ENCODE peak calls at places on chromosome 17, in nine cellular contexts. Y is ovary, E is fibroblast of the aortic adventitia, R is heart left ventricle, L is colonic mucosa, H is neural crest cell, A is choroid plexus epithelial cell, U is omental fat pad, Q is uterus. V is an unnamed sample.

GRCh38 chr17:80575057-80575875 is 30.6 kb downstream of the RPTOR start:
- DNase-seq in Y (peak), E (peak), R (peak), L (peak), H (peak), A (peak), U (peak), Q (peak), V (peak)

GRCh38 chr17:54891176-54891821 is 9.4 kb upstream of the TOM1L1 start:
- DNase-seq in Y (no peak), E (peak), R (no peak), L (no peak), H (peak), A (peak), U (no peak), Q (no peak), V (peak)

GRCh38 chr17:13550291-13550690 is 51.4 kb downstream of the HS3ST3A1 start:
- DNase-seq in Y (no peak), E (no peak), R (no peak), L (no peak), H (no peak), A (no peak), U (no peak), Q (no peak), V (no peak)

GRCh38 chr17:550776-551175 is 163.9 kb downstream of the VPS53 start:
- DNase-seq in Y (no peak), E (peak), R (no peak), L (no peak), H (no peak), A (peak), U (no peak), Q (no peak), V (no peak)

GRCh38 chr17:409308-409847 is 56.8 kb upstream of the RPH3AL start:
- DNase-seq in Y (peak), E (no peak), R (no peak), L (no peak), H (no peak), A (no peak), U (no peak), Q (no peak), V (no peak)

GRCh38 chr17:40499551-40500189 is 1.8 kb downstream of the TNS4 start:
- DNase-seq in Y (peak), E (peak), R (peak), L (peak), H (peak), A (peak), U (peak), Q (peak), V (peak)

GRCh38 chr17:62823111-62823895 is 15.2 kb upstream of the MARCHF10 start:
- DNase-seq in Y (no peak), E (no peak), R (no peak), L (no peak), H (no peak), A (peak), U (no peak), Q (no peak), V (no peak)

GRCh38 chr17:44002141-44002848 is 2.1 kb upstream of the NAGS start:
- DNase-seq in Y (no peak), E (peak), R (no peak), L (no peak), H (no peak), A (peak), U (no peak), Q (no peak), V (no peak)

GRCh38 chr17:53749178-53749577 is 73.5 kb upstream of the KIF2B start:
- DNase-seq in Y (no peak), E (peak), R (no peak), L (no peak), H (no peak), A (no peak), U (no peak), Q (no peak), V (no peak)

GRCh38 chr17:4334776-4335175 is 31.7 kb downstream of the UBE2G1 start:
- DNase-seq in Y (no peak), E (no peak), R (no peak), L (no peak), H (no peak), A (no peak), U (no peak), Q (no peak), V (no peak)
- TF ChIP-seq CTCF in Y (no peak), E (no peak), R (no peak), L (no peak), H (no peak), A (no peak), U (no peak), Q (no peak), V (no peak)

DNA sequence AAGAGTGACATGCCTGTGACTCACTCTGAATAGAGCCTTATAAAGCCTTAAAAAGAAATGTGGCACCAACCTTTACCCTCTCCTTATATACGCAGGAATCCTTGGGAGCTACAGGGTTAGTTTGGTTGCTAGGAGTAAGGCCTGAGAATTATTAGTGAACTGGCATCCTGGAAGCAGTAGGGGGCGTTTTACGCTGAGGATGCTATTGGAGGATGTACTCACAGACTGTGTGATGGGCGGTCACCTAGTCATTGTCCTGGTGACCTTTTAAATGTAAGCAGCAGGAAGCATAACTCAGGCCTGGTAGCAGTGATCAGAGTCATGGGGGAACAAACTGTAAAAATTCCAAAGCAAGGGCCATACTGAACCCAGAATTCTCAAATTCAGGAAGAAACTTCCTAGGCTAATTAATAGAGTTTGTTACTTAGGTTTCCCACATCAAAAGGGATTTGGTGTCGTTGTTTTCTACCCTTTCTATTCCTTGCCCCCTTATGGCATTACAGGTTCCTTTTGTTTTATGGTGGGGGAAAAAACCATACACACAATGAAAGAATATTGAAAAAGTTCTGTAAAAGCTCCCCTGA is 153.8 kb downstream of the SNX11 start:
- DNase-seq in Y (no peak), E (no peak), R (peak), L (peak), H (peak), A (peak), U (no peak), Q (no peak), V (no peak)
- TF ChIP-seq CTCF in Y (no peak), E (peak), R (no peak), L (peak), H (peak), A (peak), U (no peak), Q (no peak), V (no peak)

DNA sequence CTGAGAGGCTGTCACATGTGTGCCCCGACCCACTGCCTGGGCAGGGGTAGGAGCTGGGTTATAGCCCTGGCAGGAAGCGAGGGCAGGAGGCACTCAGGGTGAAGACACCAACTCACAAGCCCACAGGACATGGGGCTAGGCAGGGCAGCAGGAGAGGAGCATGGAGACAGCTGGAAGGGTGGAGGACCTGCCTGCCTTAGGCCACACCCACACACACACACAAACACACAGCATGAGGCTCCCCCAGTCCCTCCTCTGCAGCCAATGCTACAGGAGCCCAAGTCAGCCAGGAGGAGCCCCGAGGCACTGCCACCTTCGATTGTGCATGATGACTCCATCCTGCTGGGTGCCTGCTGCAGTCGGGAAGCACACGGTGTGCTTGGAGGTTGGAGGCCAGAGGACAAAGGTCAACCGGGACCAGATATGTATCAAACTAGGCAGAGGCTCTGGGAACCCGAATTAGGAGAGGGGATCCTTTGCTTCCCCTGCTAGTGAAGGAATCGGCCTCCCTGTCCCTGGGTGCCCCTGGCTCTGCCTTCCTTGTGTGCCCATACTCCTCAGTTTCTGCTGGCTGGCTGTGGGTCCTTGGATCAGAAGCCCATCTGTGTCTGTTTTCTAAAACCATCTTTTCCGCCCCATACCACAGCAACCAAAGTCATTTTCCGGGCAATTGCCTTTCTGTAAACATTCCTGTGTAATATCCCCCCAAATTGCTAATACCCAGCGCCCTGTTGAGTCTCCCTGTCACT is 20.5 kb downstream of the SRCIN1 start:
- DNase-seq in Y (no peak), E (no peak), R (no peak), L (no peak), H (no peak), A (peak), U (no peak), Q (no peak), V (no peak)
- TF ChIP-seq CTCF in Y (no peak), E (no peak), R (no peak), L (no peak), H (no peak), A (no peak), U (no peak), Q (no peak), V (no peak)

GRCh38 chr17:3907483-3908216 is 8.6 kb downstream of the P2RX1 start:
- DNase-seq in Y (no peak), E (no peak), R (no peak), L (no peak), H (no peak), A (no peak), U (no peak), Q (no peak), V (no peak)
- TF ChIP-seq CTCF in Y (no peak), E (peak), R (peak), L (peak), H (no peak), A (peak), U (no peak), Q (peak), V (no peak)

GRCh38 chr17:78038748-78039288 is 80.3 kb downstream of the TNRC6C start:
- DNase-seq in Y (no peak), E (no peak), R (no peak), L (no peak), H (no peak), A (no peak), U (no peak), Q (no peak), V (no peak)

GRCh38 chr17:78039581-78039980 is 81.1 kb downstream of the TNRC6C start:
- DNase-seq in Y (no peak), E (no peak), R (no peak), L (no peak), H (no peak), A (no peak), U (no peak), Q (no peak), V (no peak)

GRCh38 chr17:78042542-78042941 is 84.0 kb downstream of the TNRC6C start:
- DNase-seq in Y (no peak), E (no peak), R (no peak), L (no peak), H (no peak), A (no peak), U (no peak), Q (no peak), V (no peak)

GRCh38 chr17:78041401-78042179 is 83.1 kb downstream of the TNRC6C start:
- DNase-seq in Y (no peak), E (peak), R (no peak), L (no peak), H (no peak), A (no peak), U (no peak), Q (no peak), V (no peak)

DNA sequence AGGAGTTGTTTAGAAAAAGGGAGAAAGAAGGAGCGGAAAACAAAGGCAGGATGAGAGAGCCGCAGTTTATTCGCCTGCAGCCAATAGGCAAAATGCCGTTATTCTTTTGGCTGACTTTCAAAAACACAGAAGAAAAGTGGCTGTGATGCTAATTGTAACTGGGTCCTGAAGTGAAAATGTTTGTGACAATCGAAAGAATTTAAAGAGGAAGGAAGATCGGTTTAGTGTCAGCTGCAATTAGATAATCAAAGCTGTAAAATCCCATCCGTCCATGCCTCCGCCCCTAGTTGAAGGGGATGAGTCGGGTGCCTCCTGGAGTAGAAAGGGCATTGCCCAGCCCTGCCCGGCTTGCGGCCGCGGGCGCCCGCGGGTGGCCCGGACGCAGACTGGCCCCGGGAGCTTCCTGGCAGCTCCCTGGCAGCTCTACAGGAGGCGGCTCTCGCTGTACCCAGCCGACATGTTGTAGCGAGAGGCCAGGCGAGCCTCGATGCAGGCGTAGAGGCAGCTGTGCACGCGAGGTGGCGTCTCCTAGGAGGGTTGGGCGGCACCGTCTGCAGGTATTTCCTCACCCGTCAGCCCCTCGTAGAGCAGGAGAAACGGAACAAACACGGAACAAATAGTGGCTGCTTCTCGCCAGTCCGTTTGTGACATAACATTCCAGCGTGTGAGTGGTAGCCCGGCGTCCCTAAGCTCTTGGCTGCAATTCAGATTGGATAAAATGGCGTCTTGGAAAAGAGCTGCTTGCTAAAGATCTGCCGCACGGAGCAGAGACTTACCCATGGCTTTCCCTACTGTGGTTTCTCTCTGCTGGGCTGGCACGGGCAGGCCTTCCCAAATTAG is 82.3 kb downstream of the TNRC6C start:
- DNase-seq in Y (peak), E (peak), R (peak), L (peak), H (no peak), A (no peak), U (no peak), Q (peak), V (peak)
- TF ChIP-seq CTCF in Y (no peak), E (peak), R (no peak), L (no peak), H (no peak), A (no peak), U (no peak), Q (no peak), V (peak)

DNA sequence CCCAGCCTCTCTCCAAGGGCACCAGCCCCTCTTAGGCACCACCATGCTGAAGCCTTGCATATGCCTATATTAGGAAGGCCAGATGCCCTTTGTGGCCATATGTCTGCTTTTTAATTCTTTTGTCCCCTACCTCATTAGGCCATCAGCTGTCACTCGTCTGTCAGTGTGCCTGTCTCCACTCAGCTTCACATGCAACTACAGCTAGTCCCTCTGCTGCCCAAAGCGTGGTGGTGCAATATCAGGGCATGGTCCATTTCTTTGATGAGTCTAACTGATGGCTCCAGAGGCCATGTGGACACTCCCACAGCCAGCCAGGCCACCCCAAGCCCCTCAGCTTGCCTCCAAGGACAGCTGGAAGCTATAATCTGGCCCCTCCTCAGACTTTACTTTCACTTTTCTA is 36.3 kb downstream of the MYO18A start:
- DNase-seq in Y (no peak), E (peak), R (no peak), L (no peak), H (peak), A (no peak), U (no peak), Q (no peak), V (no peak)
- TF ChIP-seq CTCF in Y (no peak), E (peak), R (peak), L (no peak), H (peak), A (peak), U (no peak), Q (no peak), V (no peak)

DNA sequence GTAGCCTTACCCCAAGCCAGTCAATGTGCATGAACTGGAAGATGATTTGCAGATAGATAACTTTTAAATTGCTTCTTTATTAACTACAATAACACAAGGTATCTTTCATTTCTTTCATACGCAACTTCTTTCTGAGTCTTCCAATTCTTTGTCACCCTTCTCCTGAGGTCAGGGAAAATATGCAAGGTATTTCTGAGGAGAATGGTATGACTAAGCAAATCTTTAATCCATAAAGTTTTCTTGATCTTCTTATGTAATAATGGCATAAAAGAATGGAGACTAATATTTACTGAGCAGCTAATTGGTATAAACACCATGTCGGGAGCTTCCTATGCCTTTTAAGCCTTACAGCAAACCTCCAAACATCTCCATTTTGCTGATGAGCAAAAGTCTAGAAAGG is 438.9 kb downstream of the KCNJ2 start:
- DNase-seq in Y (no peak), E (no peak), R (no peak), L (no peak), H (no peak), A (peak), U (no peak), Q (no peak), V (no peak)
- TF ChIP-seq CTCF in Y (no peak), E (no peak), R (no peak), L (no peak), H (no peak), A (no peak), U (no peak), Q (no peak), V (no peak)

GRCh38 chr17:82274134-82275020 is 877 bp upstream of the CSNK1D start:
- DNase-seq in Y (no peak), E (no peak), R (no peak), L (no peak), H (no peak), A (peak), U (no peak), Q (no peak), V (no peak)

GRCh38 chr17:82275326-82275725 is 1.8 kb upstream of the CSNK1D start:
- DNase-seq in Y (no peak), E (no peak), R (no peak), L (no peak), H (no peak), A (no peak), U (no peak), Q (no peak), V (no peak)

GRCh38 chr17:82271401-82271800 is 2.1 kb downstream of the CSNK1D start:
- DNase-seq in Y (no peak), E (no peak), R (no peak), L (no peak), H (no peak), A (no peak), U (no peak), Q (no peak), V (no peak)

GRCh38 chr17:82272495-82273326 is 789 bp downstream of the CSNK1D start:
- DNase-seq in Y (no peak), E (no peak), R (peak), L (peak), H (peak), A (no peak), U (no peak), Q (peak), V (no peak)

GRCh38 chr17:82273327-82274133 is at the start of gene CSNK1D:
- DNase-seq in Y (peak), E (peak), R (peak), L (peak), H (peak), A (peak), U (peak), Q (peak), V (peak)
- TF ChIP-seq CTCF in Y (no peak), E (no peak), R (no peak), L (no peak), H (no peak), A (no peak), U (no peak), Q (no peak), V (no peak)

DNA sequence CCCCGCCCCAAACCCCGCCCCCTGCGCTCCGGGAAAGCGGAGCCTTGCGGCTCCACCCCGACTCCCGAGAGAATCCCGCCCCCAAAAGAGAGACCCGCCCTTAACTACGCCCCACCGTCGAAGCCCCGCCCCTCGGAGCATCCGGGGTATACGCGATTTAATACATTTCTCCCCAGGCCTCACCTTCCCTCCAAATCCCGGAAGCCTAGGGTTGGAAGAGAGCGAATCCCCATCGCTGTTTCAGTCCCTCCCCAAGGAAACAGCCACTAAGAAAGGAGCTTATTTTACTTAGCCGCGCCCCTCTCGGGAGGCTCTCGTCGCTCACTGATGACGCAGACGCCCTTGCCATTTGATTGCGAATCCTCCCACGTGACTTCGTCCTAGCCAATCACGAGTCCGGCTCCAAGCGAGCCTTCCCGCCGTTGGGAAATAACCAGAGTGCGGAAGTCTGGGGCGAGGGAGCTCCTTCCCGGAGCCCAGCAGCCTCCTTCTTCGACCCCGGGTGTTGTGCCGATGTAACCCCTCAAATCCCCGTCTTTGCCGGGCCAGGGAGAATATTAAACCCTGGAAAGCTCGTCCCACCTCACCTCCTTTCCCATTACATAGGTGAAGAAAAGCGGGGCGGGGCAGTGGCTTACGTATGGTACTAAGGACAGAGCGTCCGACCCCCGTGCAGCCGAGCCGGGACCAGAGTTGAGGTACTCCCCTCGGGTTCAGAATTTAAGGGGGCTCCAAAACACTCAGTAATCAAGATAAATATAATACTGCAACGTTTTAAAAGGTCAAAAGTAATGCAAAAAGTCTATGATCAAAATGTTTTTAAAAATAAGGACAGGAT is 461 bp upstream of the FDXR start:
- DNase-seq in Y (peak), E (peak), R (peak), L (peak), H (peak), A (peak), U (peak), Q (peak), V (peak)
- TF ChIP-seq CTCF in Y (no peak), E (no peak), R (no peak), L (no peak), H (no peak), A (no peak), U (no peak), Q (peak), V (no peak)

V was measured in dorsolateral prefrontal cortex.